ENCODE peak calls at places on chromosomes 7 and 10, in nine cellular contexts. T is ovary; K is CD8-positive, alpha-beta T cell; H is A673; W is heart right ventricle; D is cardiac muscle cell; O is naive thymus-derived CD4-positive, alpha-beta T cell; B is IMR-90; X is SJSA1. J is an unnamed sample. For H3K36me3, the result is how much of the 10 kb centered on the place peaks cover.

GRCh38 chr10:71888248-71888622 is 37.2 kb upstream of the PSAP start:
- DNase-seq in H (no peak), K (no peak), X (no peak), T (no peak), B (no peak), O (no peak), D (no peak), W (no peak), J (no peak)

GRCh38 chr7:102874166-102874829 is 38.5 kb upstream of the LRRC17 start:
- DNase-seq in B (peak), T (no peak), K (no peak), O (no peak), W (no peak), H (no peak), X (peak), D (no peak), J (peak)

GRCh38 chr10:124725171-124725631 is 19.0 kb downstream of the FAM53B start:
- DNase-seq in X (no peak), D (no peak), K (no peak), B (no peak), H (no peak), O (no peak), T (peak), W (no peak), J (no peak)

GRCh38 chr10:8616166-8616565 is 561.7 kb downstream of the GATA3 start:
- DNase-seq in T (no peak), O (no peak), H (no peak), K (no peak), W (no peak), X (no peak), D (no peak), B (no peak), J (peak)

GRCh38 chr7:134016223-134016941 is 110.8 kb upstream of the LRGUK start:
- DNase-seq in K (no peak), X (no peak), O (no peak), T (peak), H (peak), W (peak), B (peak), D (peak), J (peak)

GRCh38 chr7:123601530-123601929 is at the start of gene ASB15:
- DNase-seq in H (no peak), W (peak), B (no peak), O (no peak), K (no peak), T (no peak), X (no peak), D (no peak), J (no peak)

GRCh38 chr10:120987359-120987758 is 136.2 kb downstream of the WDR11 start:
- DNase-seq in O (no peak), X (peak), W (no peak), H (no peak), D (no peak), T (no peak), B (no peak), K (no peak), J (no peak)

GRCh38 chr7:30660331-30661255 is 21.7 kb downstream of the CRHR2 start:
- DNase-seq in K (no peak), H (no peak), B (no peak), X (no peak), T (no peak), D (no peak), O (no peak), W (no peak), J (no peak)

GRCh38 chr7:28301148-28301641 is 111.1 kb upstream of the CREB5 start:
- DNase-seq in K (no peak), H (peak), B (peak), D (no peak), W (no peak), X (no peak), T (peak), O (no peak), J (no peak)

GRCh38 chr10:49612513-49613159 is 1.2 kb upstream of the CHAT start:
- DNase-seq in W (no peak), T (no peak), O (no peak), X (no peak), K (no peak), H (peak), D (peak), B (no peak), J (no peak)

GRCh38 chr7:23237000-23237399 is 9.6 kb upstream of the GPNMB start:
- DNase-seq in H (no peak), O (no peak), T (no peak), X (no peak), B (no peak), K (no peak), D (no peak), W (no peak), J (no peak)

GRCh38 chr7:48154792-48155413 is 16.4 kb upstream of the ABCA13 start:
- DNase-seq in W (no peak), O (peak), H (peak), B (peak), K (peak), X (peak), D (peak), T (no peak), J (peak)

GRCh38 chr10:89591796-89592271 is 53.2 kb downstream of the PANK1 start:
- DNase-seq in H (no peak), D (peak), X (no peak), B (peak), T (peak), O (no peak), W (peak), K (no peak), J (no peak)

GRCh38 chr10:77844713-77845454 is 81.7 kb downstream of the DLG5 start:
- DNase-seq in O (no peak), B (peak), X (peak), W (no peak), T (no peak), D (no peak), H (peak), K (no peak), J (no peak)

GRCh38 chr10:58715056-58715455 is 202.4 kb downstream of the BICC1 start:
- DNase-seq in D (no peak), H (no peak), W (no peak), B (peak), X (no peak), K (no peak), T (no peak), O (no peak), J (no peak)
- H3K36me3 ChIP-seq in D (under half), H (under half), W (under half), B (under half), X (under half), K (under half), T (under half), O (under half), J (under half)

GRCh38 chr7:2609001-2609411 is 22.8 kb upstream of the TTYH3 start:
- DNase-seq in T (no peak), W (no peak), D (peak), B (peak), H (peak), K (peak), X (no peak), O (peak), J (no peak)
- H3K27ac ChIP-seq in T (no peak), W (no peak), D (no peak), B (no peak), H (no peak), K (no peak), X (no peak), O (no peak), J (no peak)

GRCh38 chr10:103614511-103615158 is 121.1 kb downstream of the NEURL1 start:
- DNase-seq in W (peak), D (no peak), B (no peak), X (no peak), O (no peak), H (no peak), T (no peak), K (no peak), J (no peak)

GRCh38 chr10:103618575-103619423 is 125.3 kb downstream of the NEURL1 start:
- DNase-seq in K (no peak), T (peak), D (no peak), W (peak), O (no peak), B (no peak), H (no peak), X (no peak), J (peak)

GRCh38 chr10:103617362-103618026 is 124.0 kb downstream of the NEURL1 start:
- DNase-seq in T (no peak), O (no peak), B (no peak), D (no peak), X (no peak), K (no peak), H (no peak), W (no peak), J (peak)

GRCh38 chr10:103618027-103618385 is 124.5 kb downstream of the NEURL1 start:
- DNase-seq in H (no peak), K (no peak), W (no peak), X (no peak), O (no peak), D (no peak), T (no peak), B (no peak), J (no peak)

GRCh38 chr10:103616705-103617361 is 123.3 kb downstream of the NEURL1 start:
- DNase-seq in K (no peak), H (peak), D (no peak), T (peak), X (no peak), B (peak), O (no peak), W (peak), J (peak)
- H3K36me3 ChIP-seq in K (under half), H (under half), D (under half), T (under half), X (half or more), B (half or more), O (under half), W (under half), J (under half)

GRCh38 chr10:30434273-30435067 is 486 bp downstream of the MAP3K8 start:
- DNase-seq in B (peak), O (peak), T (peak), D (peak), X (peak), K (peak), W (peak), H (peak), J (peak)

GRCh38 chr10:30436200-30436599 is 2.2 kb downstream of the MAP3K8 start:
- DNase-seq in T (no peak), B (peak), W (peak), K (no peak), X (peak), H (peak), D (peak), O (no peak), J (peak)

GRCh38 chr10:30436688-30437038 is 2.7 kb downstream of the MAP3K8 start:
- DNase-seq in T (no peak), X (no peak), H (peak), W (no peak), K (no peak), B (no peak), O (no peak), D (no peak), J (no peak)

GRCh38 chr10:30433779-30434272 is at the start of gene MAP3K8:
- DNase-seq in D (peak), H (peak), W (peak), B (peak), X (peak), K (peak), O (peak), T (peak), J (peak)

DNA sequence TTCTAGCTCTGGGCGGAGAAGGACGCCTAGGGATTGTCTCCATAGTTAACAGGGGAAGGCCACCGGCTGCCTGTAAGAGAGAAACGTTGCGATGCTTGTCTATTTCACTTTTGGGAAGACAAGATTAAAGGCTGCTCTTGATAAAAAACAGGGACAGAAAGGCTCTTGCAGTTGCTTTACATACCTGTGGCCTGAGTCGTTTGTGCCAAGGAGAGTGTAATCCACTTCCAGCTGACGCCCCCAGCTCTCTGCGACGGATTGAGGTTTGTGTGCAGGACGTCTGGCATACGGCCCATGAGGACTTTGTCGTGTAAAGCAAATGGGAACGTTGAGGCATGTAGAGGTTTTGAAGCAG is 1.1 kb downstream of the MAP3K8 start:
- DNase-seq in O (no peak), B (peak), H (peak), W (peak), X (no peak), K (no peak), T (peak), D (peak), J (peak)
- H3K27ac ChIP-seq in O (no peak), B (peak), H (peak), W (peak), X (peak), K (no peak), T (peak), D (peak), J (peak)

GRCh38 chr7:55199418-55199817 is 165.7 kb upstream of the LANCL2 start:
- DNase-seq in W (no peak), O (no peak), T (no peak), H (no peak), D (no peak), K (no peak), B (peak), X (no peak), J (no peak)
- H3K36me3 ChIP-seq in W (under half), O (under half), T (under half), H (under half), D (under half), K (under half), B (under half), X (half or more), J (under half)

GRCh38 chr10:126955396-126955795 is 50.2 kb downstream of the DOCK1 start:
- DNase-seq in K (no peak), D (no peak), B (no peak), W (no peak), H (no peak), X (no peak), T (no peak), O (no peak), J (no peak)

GRCh38 chr10:126957111-126957510 is 51.9 kb downstream of the DOCK1 start:
- DNase-seq in D (no peak), H (no peak), O (no peak), T (no peak), W (no peak), X (no peak), B (no peak), K (no peak), J (no peak)

GRCh38 chr10:126955934-126956711 is 50.9 kb downstream of the DOCK1 start:
- DNase-seq in D (no peak), B (no peak), T (no peak), X (no peak), O (no peak), K (no peak), W (no peak), H (peak), J (no peak)

GRCh38 chr10:126959431-126959830 is 54.2 kb downstream of the DOCK1 start:
- DNase-seq in K (no peak), D (no peak), B (no peak), X (no peak), W (no peak), O (no peak), H (no peak), T (no peak), J (no peak)

GRCh38 chr10:126956712-126957108 is 51.5 kb downstream of the DOCK1 start:
- DNase-seq in D (no peak), K (no peak), T (no peak), O (no peak), B (no peak), H (no peak), W (no peak), X (no peak), J (no peak)
- H3K27ac ChIP-seq in D (no peak), K (no peak), T (no peak), O (no peak), B (no peak), H (no peak), W (no peak), X (no peak), J (no peak)

GRCh38 chr7:6147627-6148026 is 116.5 kb downstream of the ANKRD61 start:
- DNase-seq in O (no peak), D (no peak), B (no peak), T (no peak), K (no peak), X (no peak), H (no peak), W (no peak), J (no peak)

GRCh38 chr7:6139189-6139996 is 108.2 kb downstream of the ANKRD61 start:
- DNase-seq in T (no peak), D (no peak), H (no peak), X (no peak), K (no peak), O (no peak), B (no peak), W (no peak), J (no peak)

GRCh38 chr7:6143997-6144396 is 112.8 kb downstream of the ANKRD61 start:
- DNase-seq in T (no peak), D (no peak), K (no peak), H (no peak), O (no peak), B (no peak), W (no peak), X (no peak), J (no peak)

GRCh38 chr7:6146666-6147065 is 115.5 kb downstream of the ANKRD61 start:
- DNase-seq in K (no peak), X (no peak), B (no peak), W (no peak), H (no peak), T (no peak), D (no peak), O (no peak), J (no peak)

GRCh38 chr7:6142871-6143380 is 111.8 kb downstream of the ANKRD61 start:
- DNase-seq in K (no peak), B (no peak), D (no peak), O (no peak), H (no peak), W (no peak), X (no peak), T (no peak), J (no peak)
- H3K36me3 ChIP-seq in K (under half), B (under half), D (half or more), O (under half), H (half or more), W (under half), X (half or more), T (under half), J (under half)